ENCODE peak calls at places on chromosomes 12 and 14, in seven cellular contexts. One of them, this sample, is unnamed.

GRCh38 chr12:124475295-124476010 is 92.0 kb downstream of the NCOR2 start:
- DNase-seq in trophoblast cell: no peak
- DNase-seq in mesenchymal stem cell: no peak
- DNase-seq in IMR-90: no peak
- DNase-seq in mesendoderm: no peak
- DNase-seq in neuronal stem cell: no peak
- DNase-seq in H1: no peak
- DNase-seq in this sample: no peak

GRCh38 chr14:59438148-59438766 is 26.9 kb downstream of the GPR135 start:
- DNase-seq in trophoblast cell: no peak
- DNase-seq in mesenchymal stem cell: peak
- DNase-seq in mesendoderm: no peak
- DNase-seq in neuronal stem cell: no peak
- DNase-seq in IMR-90: peak
- DNase-seq in H1: no peak
- DNase-seq in this sample: no peak

GRCh38 chr12:89542912-89543592 is 17.2 kb upstream of the POC1B start:
- DNase-seq in mesendoderm: peak
- DNase-seq in H1: peak
- DNase-seq in mesenchymal stem cell: peak
- DNase-seq in neuronal stem cell: peak
- DNase-seq in IMR-90: peak
- DNase-seq in trophoblast cell: peak
- DNase-seq in this sample: peak

GRCh38 chr14:52349731-52350130 is 35.6 kb downstream of the PTGER2 start:
- DNase-seq in IMR-90: no peak
- DNase-seq in neuronal stem cell: no peak
- DNase-seq in trophoblast cell: no peak
- DNase-seq in mesendoderm: no peak
- DNase-seq in mesenchymal stem cell: peak
- DNase-seq in H1: no peak
- DNase-seq in this sample: no peak

GRCh38 chr12:94593822-94594442 is 56.4 kb downstream of the TMCC3 start:
- DNase-seq in mesenchymal stem cell: no peak
- DNase-seq in IMR-90: no peak
- DNase-seq in trophoblast cell: no peak
- DNase-seq in neuronal stem cell: no peak
- DNase-seq in H1: no peak
- DNase-seq in mesendoderm: no peak
- DNase-seq in this sample: no peak

GRCh38 chr14:26132061-26132460 is 465.8 kb downstream of the NOVA1 start:
- DNase-seq in neuronal stem cell: no peak
- DNase-seq in trophoblast cell: no peak
- DNase-seq in mesendoderm: no peak
- DNase-seq in mesenchymal stem cell: no peak
- DNase-seq in IMR-90: no peak
- DNase-seq in H1: no peak
- DNase-seq in this sample: no peak

GRCh38 chr12:43858096-43858495 is 22.2 kb downstream of the TMEM117 start:
- DNase-seq in H1: no peak
- DNase-seq in mesendoderm: no peak
- DNase-seq in neuronal stem cell: no peak
- DNase-seq in mesenchymal stem cell: no peak
- DNase-seq in IMR-90: no peak
- DNase-seq in trophoblast cell: no peak
- DNase-seq in this sample: no peak

GRCh38 chr14:89640141-89640540 is 223.1 kb upstream of the FOXN3 start:
- DNase-seq in neuronal stem cell: no peak
- DNase-seq in IMR-90: peak
- DNase-seq in trophoblast cell: peak
- DNase-seq in mesendoderm: no peak
- DNase-seq in H1: no peak
- DNase-seq in mesenchymal stem cell: no peak
- DNase-seq in this sample: no peak

GRCh38 chr12:77943466-77943865 is 112.8 kb downstream of the NAV3 start:
- DNase-seq in trophoblast cell: no peak
- DNase-seq in mesenchymal stem cell: peak
- DNase-seq in H1: no peak
- DNase-seq in mesendoderm: peak
- DNase-seq in neuronal stem cell: no peak
- DNase-seq in IMR-90: peak
- DNase-seq in this sample: no peak

GRCh38 chr12:114952573-114953196 is 268.7 kb upstream of the TBX3 start:
- DNase-seq in IMR-90: peak
- DNase-seq in trophoblast cell: no peak
- DNase-seq in mesenchymal stem cell: peak
- DNase-seq in mesendoderm: no peak
- DNase-seq in H1: no peak
- DNase-seq in neuronal stem cell: no peak
- DNase-seq in this sample: no peak

GRCh38 chr14:102878970-102879460 is 43.4 kb upstream of the AMN start:
- DNase-seq in trophoblast cell: peak
- DNase-seq in H1: no peak
- DNase-seq in mesendoderm: peak
- DNase-seq in neuronal stem cell: no peak
- DNase-seq in mesenchymal stem cell: no peak
- DNase-seq in IMR-90: no peak
- DNase-seq in this sample: no peak

GRCh38 chr14:22598896-22599244 is 770 bp downstream of the ABHD4 start:
- DNase-seq in IMR-90: peak
- DNase-seq in neuronal stem cell: no peak
- DNase-seq in mesenchymal stem cell: peak
- DNase-seq in H1: no peak
- DNase-seq in trophoblast cell: peak
- DNase-seq in mesendoderm: peak
- DNase-seq in this sample: no peak

GRCh38 chr12:69388371-69388770 is 28.8 kb downstream of the YEATS4 start:
- DNase-seq in mesendoderm: no peak
- DNase-seq in H1: no peak
- DNase-seq in mesenchymal stem cell: peak
- DNase-seq in trophoblast cell: no peak
- DNase-seq in IMR-90: peak
- DNase-seq in neuronal stem cell: no peak
- DNase-seq in this sample: no peak

GRCh38 chr14:41636492-41637392 is 30.1 kb downstream of the LRFN5 start:
- DNase-seq in H1: peak
- DNase-seq in mesendoderm: peak
- DNase-seq in IMR-90: peak
- DNase-seq in trophoblast cell: no peak
- DNase-seq in mesenchymal stem cell: peak
- DNase-seq in neuronal stem cell: no peak
- DNase-seq in this sample: no peak

GRCh38 chr12:106301241-106301610 is 1.3 kb upstream of the TCP11L2 start:
- DNase-seq in neuronal stem cell: no peak
- DNase-seq in mesenchymal stem cell: peak
- DNase-seq in IMR-90: no peak
- DNase-seq in H1: no peak
- DNase-seq in trophoblast cell: no peak
- DNase-seq in mesendoderm: no peak
- DNase-seq in this sample: no peak

GRCh38 chr12:65900912-65901672 is 76.8 kb downstream of the HMGA2 start:
- DNase-seq in mesenchymal stem cell: no peak
- DNase-seq in neuronal stem cell: no peak
- DNase-seq in IMR-90: no peak
- DNase-seq in H1: no peak
- DNase-seq in trophoblast cell: no peak
- DNase-seq in mesendoderm: no peak
- DNase-seq in this sample: no peak

GRCh38 chr12:82176016-82176415 is 182.2 kb downstream of the CCDC59 start:
- DNase-seq in IMR-90: no peak
- DNase-seq in neuronal stem cell: no peak
- DNase-seq in mesendoderm: no peak
- DNase-seq in trophoblast cell: no peak
- DNase-seq in H1: no peak
- DNase-seq in mesenchymal stem cell: no peak
- DNase-seq in this sample: no peak

GRCh38 chr12:3255071-3255470 is 177.9 kb downstream of the TSPAN9 start:
- DNase-seq in trophoblast cell: no peak
- DNase-seq in H1: no peak
- DNase-seq in mesenchymal stem cell: no peak
- DNase-seq in neuronal stem cell: no peak
- DNase-seq in mesendoderm: no peak
- DNase-seq in IMR-90: no peak
- DNase-seq in this sample: no peak

GRCh38 chr14:77543240-77543551 is 44.6 kb upstream of the ISM2 start:
- DNase-seq in H1: no peak
- DNase-seq in mesenchymal stem cell: peak
- DNase-seq in IMR-90: no peak
- DNase-seq in trophoblast cell: no peak
- DNase-seq in neuronal stem cell: no peak
- DNase-seq in mesendoderm: peak
- DNase-seq in this sample: no peak

GRCh38 chr12:43758247-43758727 is 303 bp downstream of the PUS7L start:
- DNase-seq in mesendoderm: peak
- DNase-seq in IMR-90: peak
- DNase-seq in neuronal stem cell: peak
- DNase-seq in trophoblast cell: peak
- DNase-seq in H1: no peak
- DNase-seq in mesenchymal stem cell: no peak
- DNase-seq in this sample: no peak

GRCh38 chr14:71856199-71856919 is 75.9 kb upstream of the RGS6 start:
- DNase-seq in mesendoderm: peak
- DNase-seq in IMR-90: no peak
- DNase-seq in trophoblast cell: no peak
- DNase-seq in neuronal stem cell: no peak
- DNase-seq in mesenchymal stem cell: no peak
- DNase-seq in H1: no peak
- DNase-seq in this sample: no peak

GRCh38 chr14:93720981-93721483 is 67.3 kb downstream of the PRIMA1 start:
- DNase-seq in trophoblast cell: no peak
- DNase-seq in H1: no peak
- DNase-seq in mesenchymal stem cell: no peak
- DNase-seq in neuronal stem cell: no peak
- DNase-seq in IMR-90: no peak
- DNase-seq in mesendoderm: no peak
- DNase-seq in this sample: peak

GRCh38 chr12:16165506-16165905 is 112.0 kb downstream of the SLC15A5 start:
- DNase-seq in H1: peak
- DNase-seq in mesenchymal stem cell: peak
- DNase-seq in trophoblast cell: peak
- DNase-seq in IMR-90: peak
- DNase-seq in mesendoderm: peak
- DNase-seq in neuronal stem cell: peak
- DNase-seq in this sample: peak

GRCh38 chr12:98418357-98419075 is 96.9 kb upstream of the TMPO start:
- DNase-seq in IMR-90: peak
- DNase-seq in neuronal stem cell: no peak
- DNase-seq in trophoblast cell: peak
- DNase-seq in H1: no peak
- DNase-seq in mesendoderm: peak
- DNase-seq in mesenchymal stem cell: peak
- DNase-seq in this sample: peak

GRCh38 chr14:79947440-79947839 is 263.9 kb downstream of the DIO2 start:
- DNase-seq in H1: no peak
- DNase-seq in neuronal stem cell: no peak
- DNase-seq in trophoblast cell: no peak
- DNase-seq in IMR-90: no peak
- DNase-seq in mesendoderm: no peak
- DNase-seq in mesenchymal stem cell: no peak
- DNase-seq in this sample: no peak

DNA sequence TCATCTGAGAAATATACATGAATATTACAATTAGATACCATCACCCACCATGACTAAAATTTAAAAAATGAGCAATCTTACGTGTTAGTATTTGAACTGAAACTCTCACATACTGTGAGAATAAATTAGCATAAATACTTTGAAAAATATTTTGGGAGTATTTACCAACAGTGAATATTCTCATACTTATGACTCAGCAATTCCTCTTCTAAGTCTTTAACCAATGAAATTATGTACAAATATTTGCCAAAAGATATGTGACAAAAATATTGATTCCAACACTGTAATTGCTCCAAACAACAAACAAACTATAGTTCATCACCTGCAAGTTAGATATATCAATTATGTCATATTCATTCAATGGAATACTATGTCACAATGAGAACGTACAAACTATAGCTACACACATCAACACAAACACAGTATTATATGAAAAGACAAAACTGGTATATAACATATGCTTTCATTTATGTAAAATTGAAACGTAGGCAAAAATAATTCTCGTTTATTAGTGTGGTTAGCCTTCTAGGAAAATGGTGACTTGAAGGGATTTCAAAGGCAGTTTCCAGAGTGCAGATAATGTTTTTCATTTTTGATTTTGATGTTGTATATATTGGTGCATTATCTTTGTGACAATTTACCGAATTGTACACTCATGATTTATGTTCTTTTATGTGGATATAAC is 742.2 kb downstream of the SLC16A7 start:
- DNase-seq in mesenchymal stem cell: no peak
- DNase-seq in IMR-90: no peak
- DNase-seq in neuronal stem cell: no peak
- DNase-seq in mesendoderm: no peak
- DNase-seq in trophoblast cell: no peak
- DNase-seq in H1: no peak
- DNase-seq in this sample: no peak
- H2BK5ac ChIP-seq in mesenchymal stem cell: no peak
- H2BK5ac ChIP-seq in IMR-90: no peak
- H2BK5ac ChIP-seq in neuronal stem cell: no peak
- H2BK5ac ChIP-seq in mesendoderm: no peak
- H2BK5ac ChIP-seq in trophoblast cell: no peak
- H2BK5ac ChIP-seq in H1: no peak
- H2BK5ac ChIP-seq in this sample: no peak

GRCh38 chr12:57513266-57513665 is 7.0 kb downstream of the DDIT3 start:
- DNase-seq in IMR-90: no peak
- DNase-seq in mesenchymal stem cell: no peak
- DNase-seq in trophoblast cell: no peak
- DNase-seq in mesendoderm: no peak
- DNase-seq in H1: no peak
- DNase-seq in neuronal stem cell: no peak
- DNase-seq in this sample: no peak
- H2BK5ac ChIP-seq in IMR-90: no peak
- H2BK5ac ChIP-seq in mesenchymal stem cell: no peak
- H2BK5ac ChIP-seq in trophoblast cell: no peak
- H2BK5ac ChIP-seq in mesendoderm: no peak
- H2BK5ac ChIP-seq in H1: no peak
- H2BK5ac ChIP-seq in neuronal stem cell: no peak
- H2BK5ac ChIP-seq in this sample: no peak

DNA sequence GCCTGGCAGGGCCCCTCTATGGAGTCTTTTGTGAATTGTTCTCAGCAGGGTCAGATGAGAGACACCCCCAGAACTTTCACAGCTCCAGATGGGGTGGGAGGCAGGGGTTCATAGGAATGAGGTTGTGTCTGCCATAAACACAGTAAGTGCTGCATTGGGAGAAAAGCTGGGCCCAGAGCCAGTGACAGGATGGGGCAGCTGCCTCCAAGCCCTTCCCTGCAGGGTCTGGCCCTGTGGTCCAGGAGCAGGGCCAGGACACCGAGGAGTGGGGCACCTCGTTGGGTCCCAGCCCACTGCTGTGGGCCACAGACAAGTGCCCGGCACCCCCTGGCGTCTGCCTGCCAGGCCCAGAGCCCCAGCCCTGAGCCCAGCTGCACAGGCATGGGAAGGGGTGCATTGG is 13.3 kb downstream of the INF2 start:
- DNase-seq in trophoblast cell: no peak
- DNase-seq in IMR-90: no peak
- DNase-seq in neuronal stem cell: no peak
- DNase-seq in mesendoderm: no peak
- DNase-seq in mesenchymal stem cell: no peak
- DNase-seq in H1: no peak
- DNase-seq in this sample: no peak
- H2BK5ac ChIP-seq in trophoblast cell: no peak
- H2BK5ac ChIP-seq in IMR-90: no peak
- H2BK5ac ChIP-seq in neuronal stem cell: no peak
- H2BK5ac ChIP-seq in mesendoderm: no peak
- H2BK5ac ChIP-seq in mesenchymal stem cell: no peak
- H2BK5ac ChIP-seq in H1: no peak
- H2BK5ac ChIP-seq in this sample: no peak

GRCh38 chr12:9389796-9390195 is 181.6 kb upstream of the PZP start:
- DNase-seq in neuronal stem cell: no peak
- DNase-seq in mesendoderm: no peak
- DNase-seq in IMR-90: no peak
- DNase-seq in H1: no peak
- DNase-seq in mesenchymal stem cell: no peak
- DNase-seq in trophoblast cell: no peak
- DNase-seq in this sample: no peak
- H2BK5ac ChIP-seq in neuronal stem cell: no peak
- H2BK5ac ChIP-seq in mesendoderm: no peak
- H2BK5ac ChIP-seq in IMR-90: no peak
- H2BK5ac ChIP-seq in H1: no peak
- H2BK5ac ChIP-seq in mesenchymal stem cell: no peak
- H2BK5ac ChIP-seq in trophoblast cell: no peak
- H2BK5ac ChIP-seq in this sample: no peak